ENCODE peak calls at places on chromosomes 16 and 17, in nine cellular contexts. One of them, this sample, is unnamed.

GRCh38 chr17:61338000-61338864 is 61.4 kb upstream of the TBX2 start:
- DNase-seq in nephron progenitor cell: no peak
- DNase-seq in AG09319: peak; percentile 57
- DNase-seq in putamen: no peak
- DNase-seq in posterior cingulate gyrus: no peak
- DNase-seq in stimulated activated CD4-positive, alpha-beta T cell treated with anti-CD3 and anti-CD28 coated beads, Interleukin-2, amount 100 ng/mL, for 48 hours: no peak
- DNase-seq in pulmonary artery endothelial cell: no peak
- DNase-seq in activated CD4-positive, CD25-positive, alpha-beta regulatory T cell: no peak
- DNase-seq in NCI-H510A treated with DMSO at 0.1 percent for 48 hours: no peak
- DNase-seq in this sample: peak; percentile 94

GRCh38 chr17:19750020-19750572 is 2.0 kb upstream of the ALDH3A1 start:
- DNase-seq in nephron progenitor cell: no peak
- DNase-seq in AG09319: no peak
- DNase-seq in putamen: no peak
- DNase-seq in posterior cingulate gyrus: no peak
- DNase-seq in stimulated activated CD4-positive, alpha-beta T cell treated with anti-CD3 and anti-CD28 coated beads, Interleukin-2, amount 100 ng/mL, for 48 hours: no peak
- DNase-seq in pulmonary artery endothelial cell: no peak
- DNase-seq in activated CD4-positive, CD25-positive, alpha-beta regulatory T cell: no peak
- DNase-seq in NCI-H510A treated with DMSO at 0.1 percent for 48 hours: no peak
- DNase-seq in this sample: no peak

GRCh38 chr16:87235810-87236515 is 81.2 kb downstream of the C16orf95 start:
- DNase-seq in nephron progenitor cell: peak; percentile 26
- DNase-seq in AG09319: no peak
- DNase-seq in putamen: no peak
- DNase-seq in posterior cingulate gyrus: no peak
- DNase-seq in stimulated activated CD4-positive, alpha-beta T cell treated with anti-CD3 and anti-CD28 coated beads, Interleukin-2, amount 100 ng/mL, for 48 hours: no peak
- DNase-seq in pulmonary artery endothelial cell: no peak
- DNase-seq in activated CD4-positive, CD25-positive, alpha-beta regulatory T cell: no peak
- DNase-seq in NCI-H510A treated with DMSO at 0.1 percent for 48 hours: no peak
- DNase-seq in this sample: no peak

GRCh38 chr16:57611184-57611583 is 17.2 kb upstream of the ADGRG1 start:
- DNase-seq in nephron progenitor cell: no peak
- DNase-seq in AG09319: no peak
- DNase-seq in putamen: no peak
- DNase-seq in posterior cingulate gyrus: no peak
- DNase-seq in stimulated activated CD4-positive, alpha-beta T cell treated with anti-CD3 and anti-CD28 coated beads, Interleukin-2, amount 100 ng/mL, for 48 hours: no peak
- DNase-seq in pulmonary artery endothelial cell: no peak
- DNase-seq in activated CD4-positive, CD25-positive, alpha-beta regulatory T cell: no peak
- DNase-seq in NCI-H510A treated with DMSO at 0.1 percent for 48 hours: no peak
- DNase-seq in this sample: no peak

GRCh38 chr17:70752966-70753467 is 583.7 kb downstream of the KCNJ2 start:
- DNase-seq in nephron progenitor cell: no peak
- DNase-seq in AG09319: no peak
- DNase-seq in putamen: no peak
- DNase-seq in posterior cingulate gyrus: no peak
- DNase-seq in stimulated activated CD4-positive, alpha-beta T cell treated with anti-CD3 and anti-CD28 coated beads, Interleukin-2, amount 100 ng/mL, for 48 hours: no peak
- DNase-seq in pulmonary artery endothelial cell: no peak
- DNase-seq in activated CD4-positive, CD25-positive, alpha-beta regulatory T cell: no peak
- DNase-seq in NCI-H510A treated with DMSO at 0.1 percent for 48 hours: no peak
- DNase-seq in this sample: no peak

GRCh38 chr16:11792404-11793260 is 4.4 kb downstream of the ZC3H7A start:
- DNase-seq in nephron progenitor cell: no peak
- DNase-seq in AG09319: no peak
- DNase-seq in putamen: no peak
- DNase-seq in posterior cingulate gyrus: no peak
- DNase-seq in stimulated activated CD4-positive, alpha-beta T cell treated with anti-CD3 and anti-CD28 coated beads, Interleukin-2, amount 100 ng/mL, for 48 hours: no peak
- DNase-seq in pulmonary artery endothelial cell: no peak
- DNase-seq in activated CD4-positive, CD25-positive, alpha-beta regulatory T cell: no peak
- DNase-seq in NCI-H510A treated with DMSO at 0.1 percent for 48 hours: peak; percentile 93
- DNase-seq in this sample: no peak

GRCh38 chr17:76881408-76881807 is 13.2 kb downstream of the MGAT5B start:
- DNase-seq in nephron progenitor cell: no peak
- DNase-seq in AG09319: no peak
- DNase-seq in putamen: no peak
- DNase-seq in posterior cingulate gyrus: no peak
- DNase-seq in stimulated activated CD4-positive, alpha-beta T cell treated with anti-CD3 and anti-CD28 coated beads, Interleukin-2, amount 100 ng/mL, for 48 hours: no peak
- DNase-seq in pulmonary artery endothelial cell: no peak
- DNase-seq in activated CD4-positive, CD25-positive, alpha-beta regulatory T cell: no peak
- DNase-seq in NCI-H510A treated with DMSO at 0.1 percent for 48 hours: no peak
- DNase-seq in this sample: no peak

GRCh38 chr16:66373667-66374066 is 7.2 kb downstream of the CDH5 start:
- DNase-seq in nephron progenitor cell: no peak
- DNase-seq in AG09319: no peak
- DNase-seq in putamen: no peak
- DNase-seq in posterior cingulate gyrus: no peak
- DNase-seq in stimulated activated CD4-positive, alpha-beta T cell treated with anti-CD3 and anti-CD28 coated beads, Interleukin-2, amount 100 ng/mL, for 48 hours: no peak
- DNase-seq in pulmonary artery endothelial cell: no peak
- DNase-seq in activated CD4-positive, CD25-positive, alpha-beta regulatory T cell: no peak
- DNase-seq in NCI-H510A treated with DMSO at 0.1 percent for 48 hours: no peak
- DNase-seq in this sample: no peak

GRCh38 chr17:36674278-36674650 is 72.9 kb downstream of the MRM1 start:
- DNase-seq in nephron progenitor cell: no peak
- DNase-seq in AG09319: no peak
- DNase-seq in putamen: no peak
- DNase-seq in posterior cingulate gyrus: no peak
- DNase-seq in stimulated activated CD4-positive, alpha-beta T cell treated with anti-CD3 and anti-CD28 coated beads, Interleukin-2, amount 100 ng/mL, for 48 hours: peak; percentile 17
- DNase-seq in pulmonary artery endothelial cell: no peak
- DNase-seq in activated CD4-positive, CD25-positive, alpha-beta regulatory T cell: no peak
- DNase-seq in NCI-H510A treated with DMSO at 0.1 percent for 48 hours: no peak
- DNase-seq in this sample: no peak

GRCh38 chr16:2001456-2002355 is 7.9 kb downstream of the ZNF598 start:
- DNase-seq in nephron progenitor cell: no peak
- DNase-seq in AG09319: no peak
- DNase-seq in putamen: no peak
- DNase-seq in posterior cingulate gyrus: no peak
- DNase-seq in stimulated activated CD4-positive, alpha-beta T cell treated with anti-CD3 and anti-CD28 coated beads, Interleukin-2, amount 100 ng/mL, for 48 hours: no peak
- DNase-seq in pulmonary artery endothelial cell: no peak
- DNase-seq in activated CD4-positive, CD25-positive, alpha-beta regulatory T cell: no peak
- DNase-seq in NCI-H510A treated with DMSO at 0.1 percent for 48 hours: no peak
- DNase-seq in this sample: no peak

GRCh38 chr17:5672815-5673430 is 88.6 kb upstream of the NLRP1 start:
- DNase-seq in nephron progenitor cell: no peak
- DNase-seq in AG09319: no peak
- DNase-seq in putamen: no peak
- DNase-seq in posterior cingulate gyrus: no peak
- DNase-seq in stimulated activated CD4-positive, alpha-beta T cell treated with anti-CD3 and anti-CD28 coated beads, Interleukin-2, amount 100 ng/mL, for 48 hours: no peak
- DNase-seq in pulmonary artery endothelial cell: no peak
- DNase-seq in activated CD4-positive, CD25-positive, alpha-beta regulatory T cell: no peak
- DNase-seq in NCI-H510A treated with DMSO at 0.1 percent for 48 hours: no peak
- DNase-seq in this sample: no peak

GRCh38 chr17:48608494-48608834 is 2.4 kb downstream of the HOXB7 start:
- DNase-seq in nephron progenitor cell: no peak
- DNase-seq in AG09319: no peak
- DNase-seq in putamen: no peak
- DNase-seq in posterior cingulate gyrus: no peak
- DNase-seq in stimulated activated CD4-positive, alpha-beta T cell treated with anti-CD3 and anti-CD28 coated beads, Interleukin-2, amount 100 ng/mL, for 48 hours: no peak
- DNase-seq in pulmonary artery endothelial cell: no peak
- DNase-seq in activated CD4-positive, CD25-positive, alpha-beta regulatory T cell: no peak
- DNase-seq in NCI-H510A treated with DMSO at 0.1 percent for 48 hours: no peak
- DNase-seq in this sample: no peak

GRCh38 chr17:41672153-41672552 is 16.5 kb upstream of the EIF1 start:
- DNase-seq in nephron progenitor cell: no peak
- DNase-seq in AG09319: no peak
- DNase-seq in putamen: no peak
- DNase-seq in posterior cingulate gyrus: no peak
- DNase-seq in stimulated activated CD4-positive, alpha-beta T cell treated with anti-CD3 and anti-CD28 coated beads, Interleukin-2, amount 100 ng/mL, for 48 hours: no peak
- DNase-seq in pulmonary artery endothelial cell: no peak
- DNase-seq in activated CD4-positive, CD25-positive, alpha-beta regulatory T cell: no peak
- DNase-seq in NCI-H510A treated with DMSO at 0.1 percent for 48 hours: no peak
- DNase-seq in this sample: no peak